ENCODE peak calls at places on chromosome 9, in six cellular contexts. One of them, this sample, is unnamed.

GRCh38 chr9:75910716-75911115 is 20.2 kb downstream of the PCSK5 start:
- DNase-seq in H1: no peak
- DNase-seq in transverse colon: no peak
- DNase-seq in stomach: no peak
- DNase-seq in vagina: no peak
- DNase-seq in GM12891: no peak
- DNase-seq in this sample: no peak

GRCh38 chr9:130106860-130107848 is 53.4 kb downstream of the GPR107 start:
- DNase-seq in H1: peak; percentile 19
- DNase-seq in transverse colon: peak; percentile 85
- DNase-seq in stomach: peak; percentile 87
- DNase-seq in vagina: no peak
- DNase-seq in GM12891: peak; percentile 43
- DNase-seq in this sample: peak; percentile 80

GRCh38 chr9:37575921-37576721 is at the start of gene FBXO10:
- DNase-seq in H1: peak; percentile 34
- DNase-seq in transverse colon: peak; percentile 78
- DNase-seq in stomach: peak; percentile 67
- DNase-seq in vagina: no peak
- DNase-seq in GM12891: peak; percentile 43
- DNase-seq in this sample: peak; percentile 95

GRCh38 chr9:121598167-121599000 is 53.0 kb upstream of the DAB2IP start:
- DNase-seq in H1: peak; percentile 81
- DNase-seq in transverse colon: peak; percentile 75
- DNase-seq in stomach: peak; percentile 89
- DNase-seq in vagina: no peak
- DNase-seq in GM12891: no peak
- DNase-seq in this sample: peak; percentile 88

GRCh38 chr9:131589993-131590392 is 44.7 kb downstream of the PRRT1B start:
- DNase-seq in H1: no peak
- DNase-seq in transverse colon: no peak
- DNase-seq in stomach: no peak
- DNase-seq in vagina: no peak
- DNase-seq in GM12891: no peak
- DNase-seq in this sample: no peak

GRCh38 chr9:132782106-132782505 is 96.0 kb downstream of the AK8 start:
- DNase-seq in H1: no peak
- DNase-seq in transverse colon: no peak
- DNase-seq in stomach: no peak
- DNase-seq in vagina: no peak
- DNase-seq in GM12891: no peak
- DNase-seq in this sample: no peak

GRCh38 chr9:4170231-4170630 is 129.6 kb downstream of the GLIS3 start:
- DNase-seq in H1: no peak
- DNase-seq in transverse colon: no peak
- DNase-seq in stomach: no peak
- DNase-seq in vagina: no peak
- DNase-seq in GM12891: no peak
- DNase-seq in this sample: no peak

GRCh38 chr9:124716795-124717194 is 54.3 kb downstream of the NR6A1 start:
- DNase-seq in H1: no peak
- DNase-seq in transverse colon: no peak
- DNase-seq in stomach: no peak
- DNase-seq in vagina: no peak
- DNase-seq in GM12891: no peak
- DNase-seq in this sample: no peak

GRCh38 chr9:6171667-6172066 is 43.9 kb upstream of the IL33 start:
- DNase-seq in H1: no peak
- DNase-seq in transverse colon: no peak
- DNase-seq in stomach: no peak
- DNase-seq in vagina: no peak
- DNase-seq in GM12891: no peak
- DNase-seq in this sample: no peak

GRCh38 chr9:28056006-28056405 is 482.7 kb upstream of the C9orf72 start:
- DNase-seq in H1: no peak
- DNase-seq in transverse colon: no peak
- DNase-seq in stomach: no peak
- DNase-seq in vagina: no peak
- DNase-seq in GM12891: no peak
- DNase-seq in this sample: no peak

GRCh38 chr9:22274477-22274876 is 172.1 kb upstream of the DMRTA1 start:
- DNase-seq in H1: no peak
- DNase-seq in transverse colon: no peak
- DNase-seq in stomach: no peak
- DNase-seq in vagina: no peak
- DNase-seq in GM12891: no peak
- DNase-seq in this sample: no peak

GRCh38 chr9:98491778-98492177 is 217.0 kb downstream of the GABBR2 start:
- DNase-seq in H1: no peak
- DNase-seq in transverse colon: no peak
- DNase-seq in stomach: no peak
- DNase-seq in vagina: no peak
- DNase-seq in GM12891: no peak
- DNase-seq in this sample: no peak

GRCh38 chr9:98502976-98503325 is 205.8 kb downstream of the GABBR2 start:
- DNase-seq in H1: no peak
- DNase-seq in transverse colon: no peak
- DNase-seq in stomach: no peak
- DNase-seq in vagina: peak; percentile 87
- DNase-seq in GM12891: no peak
- DNase-seq in this sample: peak; percentile 85

GRCh38 chr9:105416840-105417239 is 31.0 kb upstream of the FSD1L start:
- DNase-seq in H1: no peak
- DNase-seq in transverse colon: no peak
- DNase-seq in stomach: no peak
- DNase-seq in vagina: no peak
- DNase-seq in GM12891: no peak
- DNase-seq in this sample: no peak

GRCh38 chr9:97632406-97632991 is 669 bp downstream of the TSTD2 start:
- DNase-seq in H1: peak; percentile 17
- DNase-seq in transverse colon: peak; percentile 60
- DNase-seq in stomach: peak; percentile 56
- DNase-seq in vagina: no peak
- DNase-seq in GM12891: no peak
- DNase-seq in this sample: no peak

GRCh38 chr9:113463418-113464285 is at the start of gene RGS3:
- DNase-seq in H1: peak; percentile 34
- DNase-seq in transverse colon: peak; percentile 86
- DNase-seq in stomach: peak; percentile 84
- DNase-seq in vagina: no peak
- DNase-seq in GM12891: no peak
- DNase-seq in this sample: peak; percentile 88

GRCh38 chr9:87069690-87070089 is 122.4 kb upstream of the GAS1 start:
- DNase-seq in H1: no peak
- DNase-seq in transverse colon: no peak
- DNase-seq in stomach: no peak
- DNase-seq in vagina: no peak
- DNase-seq in GM12891: no peak
- DNase-seq in this sample: no peak

GRCh38 chr9:134698587-134699342 is 57.2 kb downstream of the COL5A1 start:
- DNase-seq in H1: peak; percentile 82
- DNase-seq in transverse colon: peak; percentile 66
- DNase-seq in stomach: peak; percentile 63
- DNase-seq in vagina: no peak
- DNase-seq in GM12891: peak; percentile 89
- DNase-seq in this sample: no peak

GRCh38 chr9:132651259-132651658 is 18.5 kb downstream of the DDX31 start:
- DNase-seq in H1: no peak
- DNase-seq in transverse colon: peak; percentile 47
- DNase-seq in stomach: no peak
- DNase-seq in vagina: no peak
- DNase-seq in GM12891: no peak
- DNase-seq in this sample: no peak

GRCh38 chr9:137064027-137064879 is 6.1 kb downstream of the SAPCD2 start:
- DNase-seq in H1: no peak
- DNase-seq in transverse colon: peak; percentile 75
- DNase-seq in stomach: peak; percentile 77
- DNase-seq in vagina: no peak
- DNase-seq in GM12891: no peak
- DNase-seq in this sample: no peak

GRCh38 chr9:132025766-132026165 is 53.9 kb downstream of the MED27 start:
- DNase-seq in H1: no peak
- DNase-seq in transverse colon: no peak
- DNase-seq in stomach: no peak
- DNase-seq in vagina: no peak
- DNase-seq in GM12891: no peak
- DNase-seq in this sample: no peak

GRCh38 chr9:134293031-134293521 is 33.2 kb upstream of the RXRA start:
- DNase-seq in H1: no peak
- DNase-seq in transverse colon: no peak
- DNase-seq in stomach: no peak
- DNase-seq in vagina: no peak
- DNase-seq in GM12891: no peak
- DNase-seq in this sample: no peak

GRCh38 chr9:137482094-137482781 is 23.1 kb upstream of the NSMF start:
- DNase-seq in H1: no peak
- DNase-seq in transverse colon: no peak
- DNase-seq in stomach: peak; percentile 44
- DNase-seq in vagina: no peak
- DNase-seq in GM12891: no peak
- DNase-seq in this sample: peak; percentile 54

GRCh38 chr9:111298831-111299603 is 31.0 kb downstream of the OR2K2 start:
- DNase-seq in H1: no peak
- DNase-seq in transverse colon: peak; percentile 11
- DNase-seq in stomach: no peak
- DNase-seq in vagina: no peak
- DNase-seq in GM12891: peak; percentile 2
- DNase-seq in this sample: no peak

GRCh38 chr9:95018099-95018927 is 291.8 kb downstream of the AOPEP start:
- DNase-seq in H1: no peak
- DNase-seq in transverse colon: no peak
- DNase-seq in stomach: no peak
- DNase-seq in vagina: no peak
- DNase-seq in GM12891: no peak
- DNase-seq in this sample: no peak

GRCh38 chr9:14769235-14769580 is 46.7 kb upstream of the CER1 start:
- DNase-seq in H1: no peak
- DNase-seq in transverse colon: no peak
- DNase-seq in stomach: no peak
- DNase-seq in vagina: no peak
- DNase-seq in GM12891: no peak
- DNase-seq in this sample: no peak

GRCh38 chr9:137985637-137986071 is 108.1 kb downstream of the CACNA1B start:
- DNase-seq in H1: no peak
- DNase-seq in transverse colon: no peak
- DNase-seq in stomach: no peak
- DNase-seq in vagina: no peak
- DNase-seq in GM12891: no peak
- DNase-seq in this sample: peak; percentile 51

GRCh38 chr9:87479801-87480201 is 17.9 kb upstream of the DAPK1 start:
- DNase-seq in H1: no peak
- DNase-seq in transverse colon: peak; percentile 34
- DNase-seq in stomach: no peak
- DNase-seq in vagina: no peak
- DNase-seq in GM12891: peak; percentile 19
- DNase-seq in this sample: no peak

GRCh38 chr9:131045300-131046092 is 36.5 kb downstream of the LAMC3 start:
- DNase-seq in H1: no peak
- DNase-seq in transverse colon: no peak
- DNase-seq in stomach: no peak
- DNase-seq in vagina: no peak
- DNase-seq in GM12891: no peak
- DNase-seq in this sample: no peak

GRCh38 chr9:89755835-89756234 is 151.0 kb downstream of the GADD45G start:
- DNase-seq in H1: no peak
- DNase-seq in transverse colon: no peak
- DNase-seq in stomach: peak; percentile 64
- DNase-seq in vagina: no peak
- DNase-seq in GM12891: no peak
- DNase-seq in this sample: no peak

GRCh38 chr9:88106492-88106891 is 31.8 kb downstream of the SPATA31C2 start:
- DNase-seq in H1: no peak
- DNase-seq in transverse colon: peak; percentile 57
- DNase-seq in stomach: peak; percentile 27
- DNase-seq in vagina: no peak
- DNase-seq in GM12891: no peak
- DNase-seq in this sample: no peak

GRCh38 chr9:133771486-133772482 is 33.6 kb upstream of the SARDH start:
- DNase-seq in H1: no peak
- DNase-seq in transverse colon: peak; percentile 3
- DNase-seq in stomach: no peak
- DNase-seq in vagina: peak; percentile 91
- DNase-seq in GM12891: no peak
- DNase-seq in this sample: peak; percentile 70

GRCh38 chr9:76560481-76560891 is 101.5 kb downstream of the GCNT1 start:
- DNase-seq in H1: no peak
- DNase-seq in transverse colon: peak; percentile 67
- DNase-seq in stomach: no peak
- DNase-seq in vagina: no peak
- DNase-seq in GM12891: no peak
- DNase-seq in this sample: no peak

GRCh38 chr9:90970603-90971002 is 169.0 kb downstream of the SYK start:
- DNase-seq in H1: no peak
- DNase-seq in transverse colon: no peak
- DNase-seq in stomach: no peak
- DNase-seq in vagina: no peak
- DNase-seq in GM12891: no peak
- DNase-seq in this sample: no peak
- TF ChIP-seq POLR2AphosphoS5 in H1: no peak
- TF ChIP-seq POLR2AphosphoS5 in transverse colon: no peak
- TF ChIP-seq POLR2AphosphoS5 in stomach: no peak
- TF ChIP-seq POLR2AphosphoS5 in vagina: peak; percentile 27
- TF ChIP-seq POLR2AphosphoS5 in GM12891: no peak
- TF ChIP-seq POLR2AphosphoS5 in this sample: no peak

DNA sequence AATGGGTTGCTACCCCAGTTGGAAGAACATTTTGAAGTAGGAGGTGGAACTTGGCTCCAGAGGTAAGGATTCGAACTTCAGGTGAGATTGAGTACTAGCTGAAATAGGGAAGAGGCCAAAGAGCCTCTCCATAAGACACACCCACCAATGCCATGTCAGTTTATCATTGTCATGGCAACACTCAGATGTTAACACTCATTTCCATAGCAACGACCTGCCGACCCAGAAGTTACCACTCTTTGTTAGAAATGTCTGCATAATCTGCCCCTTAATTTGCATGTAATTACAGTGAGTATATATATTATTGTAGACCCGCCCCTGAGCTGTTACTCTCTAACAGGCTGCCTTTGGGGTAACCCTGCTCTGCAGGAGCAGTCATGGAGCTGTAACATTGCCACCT is 10.3 kb upstream of the NTRK2 start:
- DNase-seq in H1: no peak
- DNase-seq in transverse colon: no peak
- DNase-seq in stomach: no peak
- DNase-seq in vagina: no peak
- DNase-seq in GM12891: no peak
- DNase-seq in this sample: no peak
- TF ChIP-seq POLR2AphosphoS5 in H1: no peak
- TF ChIP-seq POLR2AphosphoS5 in transverse colon: no peak
- TF ChIP-seq POLR2AphosphoS5 in stomach: no peak
- TF ChIP-seq POLR2AphosphoS5 in vagina: no peak
- TF ChIP-seq POLR2AphosphoS5 in GM12891: no peak
- TF ChIP-seq POLR2AphosphoS5 in this sample: no peak

GRCh38 chr9:127396253-127396807 is 639 bp upstream of the SLC2A8 start:
- DNase-seq in H1: no peak
- DNase-seq in transverse colon: no peak
- DNase-seq in stomach: no peak
- DNase-seq in vagina: no peak
- DNase-seq in GM12891: no peak
- DNase-seq in this sample: no peak
- TF ChIP-seq POLR2AphosphoS5 in H1: peak; percentile 69
- TF ChIP-seq POLR2AphosphoS5 in transverse colon: no peak
- TF ChIP-seq POLR2AphosphoS5 in stomach: no peak
- TF ChIP-seq POLR2AphosphoS5 in vagina: no peak
- TF ChIP-seq POLR2AphosphoS5 in GM12891: no peak
- TF ChIP-seq POLR2AphosphoS5 in this sample: no peak

GRCh38 chr9:123338710-123339665 is 17.0 kb upstream of the CRB2 start:
- DNase-seq in H1: no peak
- DNase-seq in transverse colon: peak; percentile 68
- DNase-seq in stomach: peak; percentile 35
- DNase-seq in vagina: no peak
- DNase-seq in GM12891: no peak
- DNase-seq in this sample: peak; percentile 61
- TF ChIP-seq POLR2AphosphoS5 in H1: no peak
- TF ChIP-seq POLR2AphosphoS5 in transverse colon: no peak
- TF ChIP-seq POLR2AphosphoS5 in stomach: no peak
- TF ChIP-seq POLR2AphosphoS5 in vagina: no peak
- TF ChIP-seq POLR2AphosphoS5 in GM12891: no peak
- TF ChIP-seq POLR2AphosphoS5 in this sample: no peak